ENCODE peak calls at places on chromosomes 5 and 9, in four cellular contexts. W is psoas muscle, U is kidney, Q is fibroblast of pulmonary artery. D is an unnamed sample.

GRCh38 chr9:129336601-129337286 is 158.7 kb upstream of the IER5L start:
- DNase-seq in W (no peak), U (peak), Q (peak), D (peak)

GRCh38 chr9:97531750-97532383 is 30.4 kb downstream of the TMOD1 start:
- DNase-seq in W (peak), U (no peak), Q (no peak), D (no peak)

GRCh38 chr5:73448451-73449136 is at the start of gene FOXD1:
- DNase-seq in W (peak), U (peak), Q (peak), D (peak)

GRCh38 chr5:84274585-84275468 is 109.9 kb downstream of the EDIL3 start:
- DNase-seq in W (no peak), U (no peak), Q (peak), D (peak)

GRCh38 chr5:157750320-157750719 is 6.8 kb downstream of the LSM11 start:
- DNase-seq in W (no peak), U (no peak), Q (peak), D (no peak)

GRCh38 chr9:137621131-137621757 is 2.4 kb downstream of the EHMT1 start:
- DNase-seq in W (no peak), U (no peak), Q (peak), D (no peak)

GRCh38 chr5:95422842-95423241 is 31.7 kb downstream of the FAM81B start:
- DNase-seq in W (no peak), U (no peak), Q (peak), D (no peak)

GRCh38 chr5:51651889-51652288 is 268.6 kb downstream of the ISL1 start:
- DNase-seq in W (no peak), U (no peak), Q (peak), D (no peak)

GRCh38 chr9:122200960-122201635 is 27.7 kb downstream of the LHX6 start:
- DNase-seq in W (peak), U (peak), Q (peak), D (no peak)

GRCh38 chr5:105630803-105631202 is 2039.9 kb downstream of the EFNA5 start:
- DNase-seq in W (no peak), U (no peak), Q (no peak), D (no peak)
- H3K4me3 ChIP-seq in W (no peak), U (no peak), Q (no peak), D (no peak)

GRCh38 chr5:138353550-138353893 is 1.0 kb downstream of the KDM3B start:
- DNase-seq in W (no peak), U (no peak), Q (no peak), D (no peak)

GRCh38 chr5:138352722-138353549 is 451 bp downstream of the KDM3B start:
- DNase-seq in W (peak), U (peak), Q (peak), D (peak)

GRCh38 chr5:138352071-138352721 is at the start of gene KDM3B:
- DNase-seq in W (peak), U (peak), Q (peak), D (peak)

GRCh38 chr5:138354387-138354786 is 1.9 kb downstream of the KDM3B start:
- DNase-seq in W (no peak), U (no peak), Q (no peak), D (no peak)

GRCh38 chr5:138354926-138355378 is 2.5 kb downstream of the KDM3B start:
- DNase-seq in W (no peak), U (no peak), Q (peak), D (peak)
- TF ChIP-seq CTCF in W (no peak), U (no peak), Q (no peak), D (no peak)

GRCh38 chr5:173451651-173452050 is 123.4 kb upstream of the STC2 start:
- DNase-seq in W (no peak), U (no peak), Q (peak), D (no peak)
- H3K4me3 ChIP-seq in W (no peak), U (no peak), Q (no peak), D (no peak)

DNA sequence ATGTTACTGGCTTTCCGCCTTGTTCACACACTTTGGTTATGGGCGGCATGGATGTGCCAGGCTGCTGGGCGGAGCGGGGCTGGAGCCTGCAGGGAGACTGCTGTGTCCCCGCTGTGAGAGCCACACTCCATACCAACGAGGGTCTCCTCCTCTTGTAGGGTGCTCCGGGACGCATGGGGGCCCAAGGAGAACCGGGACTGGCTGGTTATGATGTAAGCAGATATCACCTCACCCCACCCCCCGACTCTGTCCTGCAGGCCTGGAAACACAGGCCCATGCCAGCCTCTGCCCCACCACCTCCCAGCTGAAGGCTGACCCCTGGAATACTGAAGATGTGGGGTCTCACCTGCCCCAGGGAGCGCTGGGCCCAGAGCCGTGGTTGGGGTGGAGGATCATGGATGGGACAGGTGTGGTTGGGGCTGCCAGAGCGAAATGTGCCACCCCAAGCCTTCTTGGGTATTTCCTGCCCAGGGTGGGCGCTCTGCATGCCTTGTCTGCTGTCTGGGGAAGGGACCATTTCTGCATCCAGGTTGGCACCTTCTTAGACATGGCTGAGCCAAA is 39.3 kb upstream of the ORM1 start:
- DNase-seq in W (peak), U (peak), Q (no peak), D (no peak)
- TF ChIP-seq CTCF in W (no peak), U (no peak), Q (no peak), D (no peak)

GRCh38 chr9:136052433-136052880 is 42.6 kb downstream of the NACC2 start:
- DNase-seq in W (no peak), U (peak), Q (peak), D (no peak)
- H3K4me3 ChIP-seq in W (peak), U (peak), Q (peak), D (no peak)

GRCh38 chr5:77993141-77993540 is 217.0 kb upstream of the TBCA start:
- DNase-seq in W (no peak), U (no peak), Q (no peak), D (no peak)

GRCh38 chr5:77990020-77990419 is 213.9 kb upstream of the TBCA start:
- DNase-seq in W (no peak), U (no peak), Q (no peak), D (no peak)

GRCh38 chr5:77993799-77994318 is 217.7 kb upstream of the TBCA start:
- DNase-seq in W (no peak), U (no peak), Q (no peak), D (no peak)

GRCh38 chr5:77987988-77988387 is 211.8 kb upstream of the TBCA start:
- DNase-seq in W (no peak), U (no peak), Q (no peak), D (no peak)

DNA sequence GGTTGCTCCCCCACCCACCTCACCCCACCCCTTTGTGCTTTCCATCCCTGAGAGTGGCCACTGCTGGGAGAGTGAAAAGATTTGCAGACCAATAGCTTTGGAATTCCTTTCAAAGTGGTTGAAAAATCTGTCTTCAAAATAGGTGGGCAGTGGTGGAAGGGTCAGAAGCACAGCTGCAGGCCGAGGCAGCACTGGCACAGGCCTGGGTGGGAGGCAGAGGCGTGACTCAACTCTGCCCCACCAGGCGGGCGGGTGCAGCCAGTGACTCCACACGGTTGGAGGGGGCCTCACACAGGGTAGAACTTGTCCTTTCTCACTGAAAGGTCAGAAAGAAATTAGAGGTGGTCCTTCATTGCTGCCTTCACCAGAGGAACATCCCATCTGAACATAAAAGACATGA is 214.9 kb upstream of the TBCA start:
- DNase-seq in W (no peak), U (peak), Q (no peak), D (no peak)
- TF ChIP-seq CTCF in W (no peak), U (no peak), Q (no peak), D (no peak)

D was measured in GM12865.